ENCODE peak calls at places on chromosomes 7 and 10, in four cellular contexts. T, M, F and K are unnamed samples.
A peak's percentile ranks its signal among the peaks of the same experiment; 100 is the strongest.

GRCh38 chr10:25933653-25934608 is at the start of gene MYO3A:
- DNase-seq in T (peak; percentile 83), M (no peak), F (peak; percentile 74), K (peak; percentile 83)

GRCh38 chr10:131310054-131310903 is 1.2 kb downstream of the TCERG1L start:
- DNase-seq in T (no peak), M (no peak), F (peak; percentile 27), K (peak; percentile 55)

GRCh38 chr7:50393076-50393475 is 57.1 kb downstream of the FIGNL1 start:
- DNase-seq in T (no peak), M (no peak), F (no peak), K (no peak)

GRCh38 chr7:100897111-100897608 is 1.5 kb upstream of the ACHE start:
- DNase-seq in T (peak; percentile 78), M (no peak), F (peak; percentile 64), K (peak; percentile 49)

GRCh38 chr7:92595281-92595680 is 5.1 kb upstream of the FAM133B start:
- DNase-seq in T (no peak), M (peak; percentile 62), F (no peak), K (no peak)

GRCh38 chr10:130027716-130028464 is 63.8 kb upstream of the EBF3 start:
- DNase-seq in T (no peak), M (no peak), F (peak; percentile 24), K (no peak)

GRCh38 chr10:127210936-127211335 is 14.5 kb upstream of the INSYN2A start:
- DNase-seq in T (no peak), M (no peak), F (no peak), K (no peak)

GRCh38 chr7:23893942-23894890 is 184.2 kb downstream of the STK31 start:
- DNase-seq in T (no peak), M (no peak), F (no peak), K (peak; percentile 26)

GRCh38 chr7:18361756-18362155 is 133.8 kb upstream of the HDAC9 start:
- DNase-seq in T (peak; percentile 60), M (no peak), F (peak; percentile 80), K (peak; percentile 91)

GRCh38 chr10:32477499-32477898 is 31.6 kb downstream of the CCDC7 start:
- DNase-seq in T (no peak), M (no peak), F (no peak), K (no peak)

GRCh38 chr7:43647314-43647691 is 64.4 kb downstream of the STK17A start:
- DNase-seq in T (no peak), M (peak; percentile 89), F (peak; percentile 81), K (peak; percentile 95)

GRCh38 chr7:149662591-149663095 is 110.7 kb downstream of the ZNF467 start:
- DNase-seq in T (peak; percentile 96), M (peak; percentile 44), F (peak; percentile 93), K (peak; percentile 95)

GRCh38 chr7:57201021-57201894 is 69.0 kb upstream of the ZNF479 start:
- DNase-seq in T (no peak), M (no peak), F (no peak), K (no peak)

GRCh38 chr10:31101123-31101522 is 69.5 kb upstream of the ZNF438 start:
- DNase-seq in T (no peak), M (peak; percentile 93), F (no peak), K (no peak)

GRCh38 chr10:125720002-125720382 is 483 bp downstream of the EDRF1 start:
- DNase-seq in T (no peak), M (peak; percentile 3), F (no peak), K (no peak)

GRCh38 chr10:16673443-16673842 is 143.8 kb downstream of the RSU1 start:
- DNase-seq in T (no peak), M (no peak), F (no peak), K (no peak)

GRCh38 chr10:30256084-30256483 is 93.0 kb downstream of the MTPAP start:
- DNase-seq in T (no peak), M (no peak), F (no peak), K (no peak)

GRCh38 chr10:47415520-47416304 is 31.6 kb upstream of the ZNF488 start:
- DNase-seq in T (no peak), M (no peak), F (no peak), K (no peak)

GRCh38 chr7:41134242-41134872 is 568.5 kb downstream of the INHBA start:
- DNase-seq in T (no peak), M (peak; percentile 55), F (no peak), K (peak; percentile 16)

GRCh38 chr10:43869669-43870322 is 221.1 kb upstream of the ZNF32 start:
- DNase-seq in T (peak; percentile 24), M (no peak), F (no peak), K (no peak)

GRCh38 chr7:121872831-121873764 is at the start of gene PTPRZ1:
- DNase-seq in T (peak; percentile 86), M (peak; percentile 2), F (peak; percentile 77), K (peak; percentile 82)

GRCh38 chr7:110943686-110944350 is 147.1 kb upstream of the LRRN3 start:
- DNase-seq in T (no peak), M (peak; percentile 76), F (no peak), K (no peak)

GRCh38 chr7:10708447-10708846 is 265.2 kb upstream of the PHF14 start:
- DNase-seq in T (no peak), M (no peak), F (peak; percentile 52), K (peak; percentile 71)

GRCh38 chr10:50679149-50679548 is 55.4 kb upstream of the SGMS1 start:
- DNase-seq in T (peak; percentile 44), M (no peak), F (peak; percentile 46), K (peak; percentile 5)

GRCh38 chr10:118332948-118333710 is 9.0 kb downstream of the FAM204A start:
- DNase-seq in T (no peak), M (peak; percentile 5), F (no peak), K (no peak)

GRCh38 chr7:155251831-155252230 is 45.8 kb upstream of the INSIG1 start:
- DNase-seq in T (no peak), M (no peak), F (no peak), K (no peak)

GRCh38 chr7:128351296-128352123 is 7.8 kb upstream of the RBM28 start:
- DNase-seq in T (peak; percentile 74), M (no peak), F (peak; percentile 69), K (peak; percentile 40)

GRCh38 chr10:31808258-31809218 is 120.1 kb downstream of the ARHGAP12 start:
- DNase-seq in T (no peak), M (peak; percentile 80), F (no peak), K (peak; percentile 46)

GRCh38 chr10:85611093-85611740 is 755.4 kb downstream of the GRID1 start:
- DNase-seq in T (peak; percentile 8), M (no peak), F (peak; percentile 11), K (no peak)

GRCh38 chr7:17371656-17372524 is 73.4 kb downstream of the AHR start:
- DNase-seq in T (no peak), M (peak; percentile 99), F (no peak), K (peak; percentile 75)

GRCh38 chr10:73495884-73496674 is at the start of gene PPP3CB:
- DNase-seq in T (peak; percentile 76), M (peak; percentile 97), F (peak; percentile 95), K (peak; percentile 98)
- H4K8ac ChIP-seq in T (peak within 1 kb of the TSS; percentile 45), M (peak within 1 kb of the TSS; percentile 95), F (no peak within 1 kb of the TSS), K (peak within 1 kb of the TSS; percentile 90)

GRCh38 chr7:89771003-89771636 is 383.1 kb upstream of the STEAP1 start:
- DNase-seq in T (no peak), M (no peak), F (no peak), K (no peak)
- H4K5ac ChIP-seq in T (no peak overlapping the region), M (no peak overlapping the region), F (no peak overlapping the region), K (no peak overlapping the region)

DNA sequence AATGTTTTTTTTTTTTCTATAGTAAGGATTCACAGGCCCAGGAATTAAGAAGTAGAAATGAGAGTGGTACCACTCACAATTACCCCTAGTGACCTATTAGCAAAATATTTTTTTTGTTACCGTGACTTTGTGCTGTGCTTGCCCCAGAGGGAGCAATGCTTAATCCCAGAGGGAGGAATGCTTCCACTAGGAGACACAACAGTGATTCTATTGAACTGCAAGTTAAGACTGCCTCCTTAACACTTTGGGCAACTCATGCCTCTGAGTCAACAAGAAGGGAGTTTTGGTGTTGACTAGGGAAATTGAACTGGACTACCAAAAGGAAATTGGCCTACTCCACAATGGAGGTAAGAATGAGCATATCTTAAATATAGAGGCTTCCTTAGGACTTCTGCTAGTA is 17.2 kb upstream of the MEOX2 start:
- DNase-seq in T (no peak), M (no peak), F (no peak), K (peak; percentile 19)
- H4K8ac ChIP-seq in T (no peak overlapping the region), M (no peak overlapping the region), F (no peak overlapping the region), K (no peak overlapping the region)

DNA sequence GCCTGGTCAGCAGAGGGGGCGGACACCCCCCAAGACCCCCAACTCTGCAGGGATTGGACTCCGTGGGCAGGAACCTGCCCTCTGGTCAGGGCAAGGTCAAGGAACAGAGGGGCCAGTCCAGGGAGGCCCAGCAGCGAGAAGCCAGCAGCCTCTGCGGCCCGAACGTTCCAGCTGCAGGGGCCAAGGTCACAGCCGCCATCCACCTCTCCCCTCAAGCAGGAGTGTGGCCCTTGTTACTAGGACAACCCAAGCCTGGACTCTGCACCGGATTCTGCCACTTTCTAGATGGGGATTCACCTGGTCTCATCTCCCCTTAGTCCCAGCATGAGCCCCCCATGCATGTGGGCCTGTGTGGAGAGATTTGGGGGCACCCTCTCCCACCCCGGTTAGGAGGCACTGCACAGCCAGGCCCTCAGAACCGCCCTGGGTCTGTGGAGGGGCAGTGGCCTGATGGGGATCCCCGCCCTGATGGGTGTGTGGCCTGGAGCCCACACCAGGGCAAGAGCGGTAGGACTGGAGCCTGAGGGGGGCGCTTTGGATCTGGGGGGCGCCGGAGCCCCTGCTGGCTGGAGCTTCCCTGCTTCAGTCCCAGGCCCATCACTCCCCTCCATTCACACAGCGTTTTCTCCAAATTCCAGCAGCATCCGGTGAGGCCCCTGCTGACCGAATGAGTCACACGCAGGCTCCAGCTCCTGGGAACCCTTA is 18.1 kb downstream of the ADGRA1 start:
- DNase-seq in T (no peak), M (no peak), F (no peak), K (no peak)
- H4K5ac ChIP-seq in T (no peak overlapping the region), M (no peak overlapping the region), F (no peak overlapping the region), K (no peak overlapping the region)

DNA sequence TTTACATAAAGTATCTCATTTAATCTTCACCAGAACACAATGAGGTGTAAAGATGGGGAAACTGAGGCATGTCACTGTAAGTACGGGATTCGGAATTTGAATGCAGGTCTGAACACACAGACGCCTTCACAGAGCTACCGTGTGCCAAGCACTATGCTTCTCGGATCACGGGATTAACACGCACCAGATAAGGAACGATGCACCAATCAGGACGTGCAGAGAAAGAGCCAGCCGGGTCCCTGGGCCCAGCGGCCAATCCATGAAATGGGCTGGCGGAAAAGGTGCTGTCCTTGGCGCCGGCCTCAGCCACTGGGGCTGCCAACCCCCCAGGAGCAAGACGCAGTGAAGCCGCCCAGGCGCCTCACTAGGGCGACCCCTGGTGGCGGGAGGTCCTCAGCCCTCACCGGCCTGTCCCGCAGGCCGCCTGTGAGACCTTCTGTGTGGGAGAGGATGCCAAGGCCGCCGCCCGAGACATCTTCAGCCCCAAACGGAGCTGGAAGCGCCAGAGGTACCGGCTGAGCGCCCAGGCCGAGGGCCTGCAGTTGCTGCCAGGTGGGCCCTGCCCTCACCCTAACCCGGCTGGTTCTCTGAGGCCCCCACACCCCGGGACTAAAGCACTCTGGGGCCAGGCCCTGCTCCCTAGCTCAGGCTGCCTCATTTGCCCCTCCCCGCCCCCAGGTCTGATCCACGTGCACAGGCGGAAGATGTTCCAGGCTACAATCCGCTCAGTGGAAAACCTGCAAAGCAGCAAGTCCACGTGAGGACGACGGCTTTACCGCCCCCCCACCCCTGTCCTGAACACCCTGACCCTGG is 15.6 kb downstream of the ATG9B start:
- DNase-seq in T (peak; percentile 99), M (no peak), F (peak; percentile 94), K (peak; percentile 90)
- H4K8ac ChIP-seq in T (peak overlapping the region; percentile 45), M (peak overlapping the region; percentile 28), F (no peak overlapping the region), K (no peak overlapping the region)